ENCODE peak calls at places on chromosome 4, in eight cellular contexts. One of them, this sample, is unnamed.

GRCh38 chr4:67680568-67681222 is 20.3 kb downstream of the UBA6 start:
- DNase-seq in endodermal cell: no peak
- DNase-seq in NB4: no peak
- DNase-seq in heart right ventricle: no peak
- DNase-seq in astrocyte of the spinal cord: peak
- DNase-seq in left ventricle myocardium inferior: no peak
- DNase-seq in GM12865: no peak
- DNase-seq in fibroblast of lung: no peak
- DNase-seq in this sample: peak

GRCh38 chr4:25670991-25671390 is 15.3 kb downstream of the SLC34A2 start:
- DNase-seq in GM12865: no peak
- DNase-seq in fibroblast of lung: no peak
- DNase-seq in heart right ventricle: no peak
- DNase-seq in endodermal cell: no peak
- DNase-seq in astrocyte of the spinal cord: no peak
- DNase-seq in left ventricle myocardium inferior: no peak
- DNase-seq in NB4: no peak
- DNase-seq in this sample: no peak

GRCh38 chr4:102064747-102065442 is 274.4 kb downstream of the BANK1 start:
- DNase-seq in GM12865: no peak
- DNase-seq in endodermal cell: no peak
- DNase-seq in fibroblast of lung: no peak
- DNase-seq in NB4: no peak
- DNase-seq in left ventricle myocardium inferior: no peak
- DNase-seq in heart right ventricle: no peak
- DNase-seq in astrocyte of the spinal cord: no peak
- DNase-seq in this sample: no peak

GRCh38 chr4:19195696-19196095 is 1056.0 kb upstream of the SLIT2 start:
- DNase-seq in endodermal cell: peak
- DNase-seq in left ventricle myocardium inferior: no peak
- DNase-seq in NB4: no peak
- DNase-seq in fibroblast of lung: no peak
- DNase-seq in astrocyte of the spinal cord: no peak
- DNase-seq in heart right ventricle: no peak
- DNase-seq in GM12865: no peak
- DNase-seq in this sample: no peak

GRCh38 chr4:112559053-112559452 is 43.1 kb upstream of the NEUROG2 start:
- DNase-seq in GM12865: no peak
- DNase-seq in NB4: no peak
- DNase-seq in left ventricle myocardium inferior: no peak
- DNase-seq in heart right ventricle: no peak
- DNase-seq in fibroblast of lung: no peak
- DNase-seq in endodermal cell: no peak
- DNase-seq in astrocyte of the spinal cord: no peak
- DNase-seq in this sample: no peak

GRCh38 chr4:64001229-64001898 is 407.9 kb downstream of the TECRL start:
- DNase-seq in NB4: no peak
- DNase-seq in astrocyte of the spinal cord: no peak
- DNase-seq in fibroblast of lung: no peak
- DNase-seq in GM12865: peak
- DNase-seq in heart right ventricle: no peak
- DNase-seq in left ventricle myocardium inferior: no peak
- DNase-seq in endodermal cell: no peak
- DNase-seq in this sample: no peak

GRCh38 chr4:168362025-168362401 is 43.5 kb upstream of the DDX60 start:
- DNase-seq in endodermal cell: no peak
- DNase-seq in heart right ventricle: no peak
- DNase-seq in GM12865: no peak
- DNase-seq in left ventricle myocardium inferior: no peak
- DNase-seq in NB4: no peak
- DNase-seq in astrocyte of the spinal cord: no peak
- DNase-seq in fibroblast of lung: no peak
- DNase-seq in this sample: no peak

GRCh38 chr4:133131829-133132485 is 17.1 kb upstream of the PCDH10 start:
- DNase-seq in fibroblast of lung: no peak
- DNase-seq in NB4: no peak
- DNase-seq in left ventricle myocardium inferior: no peak
- DNase-seq in astrocyte of the spinal cord: no peak
- DNase-seq in endodermal cell: no peak
- DNase-seq in heart right ventricle: no peak
- DNase-seq in GM12865: no peak
- DNase-seq in this sample: no peak

GRCh38 chr4:169314906-169315305 is 44.1 kb upstream of the SH3RF1 start:
- DNase-seq in astrocyte of the spinal cord: peak
- DNase-seq in left ventricle myocardium inferior: peak
- DNase-seq in GM12865: no peak
- DNase-seq in endodermal cell: no peak
- DNase-seq in fibroblast of lung: peak
- DNase-seq in heart right ventricle: peak
- DNase-seq in NB4: no peak
- DNase-seq in this sample: peak

GRCh38 chr4:159269143-159269542 is 166.3 kb downstream of the RAPGEF2 start:
- DNase-seq in astrocyte of the spinal cord: no peak
- DNase-seq in GM12865: no peak
- DNase-seq in fibroblast of lung: no peak
- DNase-seq in heart right ventricle: no peak
- DNase-seq in left ventricle myocardium inferior: no peak
- DNase-seq in NB4: no peak
- DNase-seq in endodermal cell: no peak
- DNase-seq in this sample: no peak

GRCh38 chr4:126495163-126495752 is 1137.5 kb upstream of the INTU start:
- DNase-seq in fibroblast of lung: no peak
- DNase-seq in astrocyte of the spinal cord: no peak
- DNase-seq in GM12865: no peak
- DNase-seq in left ventricle myocardium inferior: no peak
- DNase-seq in NB4: no peak
- DNase-seq in heart right ventricle: no peak
- DNase-seq in endodermal cell: no peak
- DNase-seq in this sample: no peak
- TF ChIP-seq CTCF in fibroblast of lung: no peak
- TF ChIP-seq CTCF in astrocyte of the spinal cord: no peak
- TF ChIP-seq CTCF in GM12865: no peak
- TF ChIP-seq CTCF in left ventricle myocardium inferior: no peak
- TF ChIP-seq CTCF in NB4: no peak
- TF ChIP-seq CTCF in heart right ventricle: no peak
- TF ChIP-seq CTCF in endodermal cell: no peak
- TF ChIP-seq CTCF in this sample: no peak

DNA sequence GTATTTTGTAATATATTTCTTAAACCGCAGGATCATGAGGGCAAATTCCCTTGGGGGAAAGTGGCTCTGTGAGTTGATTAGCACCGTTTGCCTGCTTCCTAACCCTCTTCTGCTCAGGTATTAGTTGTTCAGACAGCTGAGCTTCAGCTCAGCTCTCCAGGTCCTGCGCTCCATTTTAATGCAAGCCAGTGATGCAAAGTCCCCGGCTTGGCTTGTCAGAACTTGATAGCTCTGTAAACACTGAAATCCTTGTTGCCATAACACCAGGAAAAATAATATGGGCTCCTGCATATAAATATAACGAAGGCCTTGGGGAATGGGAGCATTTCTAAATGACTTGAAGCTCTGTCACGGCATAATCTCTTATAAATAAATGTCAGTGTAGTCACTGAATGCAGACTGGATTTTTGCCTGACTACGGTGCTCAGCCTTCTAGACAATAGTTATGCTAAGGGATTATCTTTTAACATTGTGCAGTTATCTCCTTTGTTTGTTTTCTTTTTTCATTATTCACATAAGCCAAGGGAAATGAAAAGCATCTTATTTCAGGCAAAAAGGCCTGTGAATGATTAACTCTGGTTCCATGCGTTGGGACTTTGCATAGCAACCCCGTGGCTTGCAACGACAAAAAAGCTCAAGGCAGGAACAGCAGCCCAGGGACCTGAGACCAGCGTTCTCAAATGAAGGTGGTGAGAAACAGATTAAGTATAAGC is 253.2 kb downstream of the SPRY1 start:
- DNase-seq in NB4: peak
- DNase-seq in left ventricle myocardium inferior: no peak
- DNase-seq in endodermal cell: peak
- DNase-seq in heart right ventricle: peak
- DNase-seq in astrocyte of the spinal cord: peak
- DNase-seq in GM12865: no peak
- DNase-seq in fibroblast of lung: peak
- DNase-seq in this sample: peak
- H3K4me3 ChIP-seq in NB4: no peak
- H3K4me3 ChIP-seq in left ventricle myocardium inferior: peak
- H3K4me3 ChIP-seq in endodermal cell: no peak
- H3K4me3 ChIP-seq in heart right ventricle: no peak
- H3K4me3 ChIP-seq in astrocyte of the spinal cord: no peak
- H3K4me3 ChIP-seq in GM12865: no peak
- H3K4me3 ChIP-seq in fibroblast of lung: no peak
- H3K4me3 ChIP-seq in this sample: no peak

GRCh38 chr4:140609548-140610425 is 41.0 kb upstream of the UCP1 start:
- DNase-seq in fibroblast of lung: peak
- DNase-seq in astrocyte of the spinal cord: peak
- DNase-seq in heart right ventricle: no peak
- DNase-seq in NB4: peak
- DNase-seq in GM12865: peak
- DNase-seq in endodermal cell: no peak
- DNase-seq in left ventricle myocardium inferior: no peak
- DNase-seq in this sample: peak
- TF ChIP-seq CTCF in fibroblast of lung: peak
- TF ChIP-seq CTCF in astrocyte of the spinal cord: peak
- TF ChIP-seq CTCF in heart right ventricle: peak
- TF ChIP-seq CTCF in NB4: peak
- TF ChIP-seq CTCF in GM12865: peak
- TF ChIP-seq CTCF in endodermal cell: peak
- TF ChIP-seq CTCF in left ventricle myocardium inferior: peak
- TF ChIP-seq CTCF in this sample: peak

DNA sequence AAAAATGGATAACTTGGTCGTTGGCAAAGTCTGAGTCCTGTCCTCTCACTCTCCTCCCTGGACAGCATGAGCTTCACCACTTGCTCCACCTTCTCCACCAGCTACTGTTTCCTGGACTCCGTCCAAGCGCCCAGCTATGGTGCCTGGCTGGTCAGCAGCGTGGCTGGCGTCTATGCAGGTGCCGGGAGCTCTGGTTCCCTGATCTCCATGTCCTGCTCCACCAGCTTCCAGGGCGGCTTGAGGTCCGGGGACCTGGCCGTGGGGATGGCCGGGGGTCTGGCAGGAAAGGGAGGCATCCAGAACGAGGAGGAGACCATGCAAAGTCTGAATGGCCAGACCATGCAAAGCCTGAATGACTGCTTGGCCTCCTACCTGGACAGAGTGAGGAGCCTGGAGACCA is 100.8 kb downstream of the NCAPG start:
- DNase-seq in GM12865: no peak
- DNase-seq in fibroblast of lung: no peak
- DNase-seq in NB4: no peak
- DNase-seq in astrocyte of the spinal cord: no peak
- DNase-seq in left ventricle myocardium inferior: no peak
- DNase-seq in heart right ventricle: no peak
- DNase-seq in endodermal cell: no peak
- DNase-seq in this sample: no peak
- H3K4me3 ChIP-seq in GM12865: no peak
- H3K4me3 ChIP-seq in fibroblast of lung: no peak
- H3K4me3 ChIP-seq in NB4: no peak
- H3K4me3 ChIP-seq in astrocyte of the spinal cord: no peak
- H3K4me3 ChIP-seq in left ventricle myocardium inferior: no peak
- H3K4me3 ChIP-seq in heart right ventricle: no peak
- H3K4me3 ChIP-seq in endodermal cell: no peak
- H3K4me3 ChIP-seq in this sample: no peak

GRCh38 chr4:1116837-1117236 is 3.5 kb upstream of the RNF212 start:
- DNase-seq in GM12865: no peak
- DNase-seq in heart right ventricle: no peak
- DNase-seq in NB4: peak
- DNase-seq in left ventricle myocardium inferior: no peak
- DNase-seq in fibroblast of lung: peak
- DNase-seq in astrocyte of the spinal cord: peak
- DNase-seq in endodermal cell: no peak
- DNase-seq in this sample: peak
- TF ChIP-seq CTCF in GM12865: no peak
- TF ChIP-seq CTCF in heart right ventricle: no peak
- TF ChIP-seq CTCF in NB4: peak
- TF ChIP-seq CTCF in left ventricle myocardium inferior: no peak
- TF ChIP-seq CTCF in fibroblast of lung: no peak
- TF ChIP-seq CTCF in astrocyte of the spinal cord: peak
- TF ChIP-seq CTCF in endodermal cell: peak
- TF ChIP-seq CTCF in this sample: no peak

GRCh38 chr4:77761595-77761994 is 57.6 kb downstream of the CNOT6L start:
- DNase-seq in NB4: no peak
- DNase-seq in left ventricle myocardium inferior: no peak
- DNase-seq in endodermal cell: no peak
- DNase-seq in heart right ventricle: no peak
- DNase-seq in astrocyte of the spinal cord: no peak
- DNase-seq in fibroblast of lung: no peak
- DNase-seq in GM12865: no peak
- DNase-seq in this sample: no peak
- H3K4me3 ChIP-seq in NB4: no peak
- H3K4me3 ChIP-seq in left ventricle myocardium inferior: no peak
- H3K4me3 ChIP-seq in endodermal cell: peak
- H3K4me3 ChIP-seq in heart right ventricle: no peak
- H3K4me3 ChIP-seq in astrocyte of the spinal cord: no peak
- H3K4me3 ChIP-seq in fibroblast of lung: no peak
- H3K4me3 ChIP-seq in GM12865: no peak
- H3K4me3 ChIP-seq in this sample: no peak

GRCh38 chr4:15131551-15131950 is 129.3 kb downstream of the CPEB2 start:
- DNase-seq in endodermal cell: peak
- DNase-seq in fibroblast of lung: no peak
- DNase-seq in heart right ventricle: no peak
- DNase-seq in GM12865: no peak
- DNase-seq in left ventricle myocardium inferior: no peak
- DNase-seq in astrocyte of the spinal cord: no peak
- DNase-seq in NB4: peak
- DNase-seq in this sample: no peak
- TF ChIP-seq CTCF in endodermal cell: no peak
- TF ChIP-seq CTCF in fibroblast of lung: no peak
- TF ChIP-seq CTCF in heart right ventricle: no peak
- TF ChIP-seq CTCF in GM12865: no peak
- TF ChIP-seq CTCF in left ventricle myocardium inferior: no peak
- TF ChIP-seq CTCF in astrocyte of the spinal cord: no peak
- TF ChIP-seq CTCF in NB4: no peak
- TF ChIP-seq CTCF in this sample: no peak

GRCh38 chr4:76212301-76212700 is 1.3 kb downstream of the SCARB2 start:
- DNase-seq in endodermal cell: no peak
- DNase-seq in NB4: no peak
- DNase-seq in astrocyte of the spinal cord: no peak
- DNase-seq in left ventricle myocardium inferior: no peak
- DNase-seq in heart right ventricle: no peak
- DNase-seq in fibroblast of lung: no peak
- DNase-seq in GM12865: no peak
- DNase-seq in this sample: no peak
- H3K4me3 ChIP-seq in endodermal cell: peak
- H3K4me3 ChIP-seq in NB4: no peak
- H3K4me3 ChIP-seq in astrocyte of the spinal cord: peak
- H3K4me3 ChIP-seq in left ventricle myocardium inferior: peak
- H3K4me3 ChIP-seq in heart right ventricle: peak
- H3K4me3 ChIP-seq in fibroblast of lung: peak
- H3K4me3 ChIP-seq in GM12865: no peak
- H3K4me3 ChIP-seq in this sample: peak

This sample was measured in fibroblast of mammary gland.